ENCODE peak calls at places on chromosomes 4 and X, in five cellular contexts. One of them, this sample, is unnamed.

GRCh38 chrX:19679787-19680186 is 164.5 kb upstream of the MAP3K15 start:
- DNase-seq in natural killer cell: no peak
- DNase-seq in coronary artery: no peak
- DNase-seq in activated T-helper 1 cell treated with anti-CD3 and anti-CD28 coated beads, Interleukin-12 subunit alpha, Interleukin-12 subunit beta, Interleukin-2, Interleukin-4 antibody, amounts not matched to agents 30 ng/mL and 10 ng/mL and 1 ng/mL, durations not matched to agents 14 hours and 24 hours and 36 hours: no peak
- DNase-seq in sigmoid colon: no peak
- DNase-seq in this sample: no peak

GRCh38 chr4:94758141-94758699 is 465 bp downstream of the BMPR1B start:
- DNase-seq in sigmoid colon: peak
- DNase-seq in activated T-helper 1 cell treated with anti-CD3 and anti-CD28 coated beads, Interleukin-12 subunit alpha, Interleukin-12 subunit beta, Interleukin-2, Interleukin-4 antibody, amounts not matched to agents 30 ng/mL and 10 ng/mL and 1 ng/mL, durations not matched to agents 14 hours and 24 hours and 36 hours: no peak
- DNase-seq in coronary artery: peak
- DNase-seq in natural killer cell: no peak
- DNase-seq in this sample: no peak

GRCh38 chr4:138910914-138911336 is 104.7 kb upstream of the NOCT start:
- DNase-seq in coronary artery: peak
- DNase-seq in activated T-helper 1 cell treated with anti-CD3 and anti-CD28 coated beads, Interleukin-12 subunit alpha, Interleukin-12 subunit beta, Interleukin-2, Interleukin-4 antibody, amounts not matched to agents 30 ng/mL and 10 ng/mL and 1 ng/mL, durations not matched to agents 14 hours and 24 hours and 36 hours: no peak
- DNase-seq in sigmoid colon: peak
- DNase-seq in natural killer cell: no peak
- DNase-seq in this sample: no peak

GRCh38 chr4:602559-602942 is 22.8 kb upstream of the PDE6B start:
- DNase-seq in natural killer cell: peak
- DNase-seq in sigmoid colon: no peak
- DNase-seq in coronary artery: no peak
- DNase-seq in activated T-helper 1 cell treated with anti-CD3 and anti-CD28 coated beads, Interleukin-12 subunit alpha, Interleukin-12 subunit beta, Interleukin-2, Interleukin-4 antibody, amounts not matched to agents 30 ng/mL and 10 ng/mL and 1 ng/mL, durations not matched to agents 14 hours and 24 hours and 36 hours: peak
- DNase-seq in this sample: peak

GRCh38 chr4:110950721-110951120 is 327.8 kb upstream of the PITX2 start:
- DNase-seq in activated T-helper 1 cell treated with anti-CD3 and anti-CD28 coated beads, Interleukin-12 subunit alpha, Interleukin-12 subunit beta, Interleukin-2, Interleukin-4 antibody, amounts not matched to agents 30 ng/mL and 10 ng/mL and 1 ng/mL, durations not matched to agents 14 hours and 24 hours and 36 hours: no peak
- DNase-seq in sigmoid colon: no peak
- DNase-seq in coronary artery: no peak
- DNase-seq in natural killer cell: no peak
- DNase-seq in this sample: no peak

GRCh38 chr4:153137168-153137567 is 67.1 kb upstream of the TRIM2 start:
- DNase-seq in natural killer cell: no peak
- DNase-seq in sigmoid colon: no peak
- DNase-seq in activated T-helper 1 cell treated with anti-CD3 and anti-CD28 coated beads, Interleukin-12 subunit alpha, Interleukin-12 subunit beta, Interleukin-2, Interleukin-4 antibody, amounts not matched to agents 30 ng/mL and 10 ng/mL and 1 ng/mL, durations not matched to agents 14 hours and 24 hours and 36 hours: no peak
- DNase-seq in coronary artery: no peak
- DNase-seq in this sample: no peak

GRCh38 chr4:53193111-53193510 is 172.8 kb downstream of the SCFD2 start:
- DNase-seq in sigmoid colon: no peak
- DNase-seq in natural killer cell: no peak
- DNase-seq in activated T-helper 1 cell treated with anti-CD3 and anti-CD28 coated beads, Interleukin-12 subunit alpha, Interleukin-12 subunit beta, Interleukin-2, Interleukin-4 antibody, amounts not matched to agents 30 ng/mL and 10 ng/mL and 1 ng/mL, durations not matched to agents 14 hours and 24 hours and 36 hours: no peak
- DNase-seq in coronary artery: no peak
- DNase-seq in this sample: no peak

GRCh38 chr4:113316879-113317278 is 267.4 kb downstream of the ANK2 start:
- DNase-seq in sigmoid colon: no peak
- DNase-seq in coronary artery: no peak
- DNase-seq in activated T-helper 1 cell treated with anti-CD3 and anti-CD28 coated beads, Interleukin-12 subunit alpha, Interleukin-12 subunit beta, Interleukin-2, Interleukin-4 antibody, amounts not matched to agents 30 ng/mL and 10 ng/mL and 1 ng/mL, durations not matched to agents 14 hours and 24 hours and 36 hours: peak
- DNase-seq in natural killer cell: no peak
- DNase-seq in this sample: peak

GRCh38 chrX:11609109-11609508 is 56.6 kb downstream of the ARHGAP6 start:
- DNase-seq in sigmoid colon: no peak
- DNase-seq in coronary artery: no peak
- DNase-seq in activated T-helper 1 cell treated with anti-CD3 and anti-CD28 coated beads, Interleukin-12 subunit alpha, Interleukin-12 subunit beta, Interleukin-2, Interleukin-4 antibody, amounts not matched to agents 30 ng/mL and 10 ng/mL and 1 ng/mL, durations not matched to agents 14 hours and 24 hours and 36 hours: no peak
- DNase-seq in natural killer cell: no peak
- DNase-seq in this sample: no peak

GRCh38 chr4:169620846-169621228 is 459 bp downstream of the CLCN3 start:
- DNase-seq in sigmoid colon: no peak
- DNase-seq in natural killer cell: peak
- DNase-seq in activated T-helper 1 cell treated with anti-CD3 and anti-CD28 coated beads, Interleukin-12 subunit alpha, Interleukin-12 subunit beta, Interleukin-2, Interleukin-4 antibody, amounts not matched to agents 30 ng/mL and 10 ng/mL and 1 ng/mL, durations not matched to agents 14 hours and 24 hours and 36 hours: peak
- DNase-seq in coronary artery: no peak
- DNase-seq in this sample: peak

GRCh38 chr4:128846063-128846462 is 36.6 kb downstream of the JADE1 start:
- DNase-seq in activated T-helper 1 cell treated with anti-CD3 and anti-CD28 coated beads, Interleukin-12 subunit alpha, Interleukin-12 subunit beta, Interleukin-2, Interleukin-4 antibody, amounts not matched to agents 30 ng/mL and 10 ng/mL and 1 ng/mL, durations not matched to agents 14 hours and 24 hours and 36 hours: no peak
- DNase-seq in natural killer cell: no peak
- DNase-seq in coronary artery: no peak
- DNase-seq in sigmoid colon: no peak
- DNase-seq in this sample: no peak

GRCh38 chr4:77194989-77195388 is 38.0 kb downstream of the CCNG2 start:
- DNase-seq in activated T-helper 1 cell treated with anti-CD3 and anti-CD28 coated beads, Interleukin-12 subunit alpha, Interleukin-12 subunit beta, Interleukin-2, Interleukin-4 antibody, amounts not matched to agents 30 ng/mL and 10 ng/mL and 1 ng/mL, durations not matched to agents 14 hours and 24 hours and 36 hours: no peak
- DNase-seq in coronary artery: no peak
- DNase-seq in natural killer cell: no peak
- DNase-seq in sigmoid colon: no peak
- DNase-seq in this sample: no peak

GRCh38 chr4:55568905-55569504 is 22.3 kb upstream of the CLOCK start:
- DNase-seq in coronary artery: no peak
- DNase-seq in natural killer cell: no peak
- DNase-seq in sigmoid colon: no peak
- DNase-seq in activated T-helper 1 cell treated with anti-CD3 and anti-CD28 coated beads, Interleukin-12 subunit alpha, Interleukin-12 subunit beta, Interleukin-2, Interleukin-4 antibody, amounts not matched to agents 30 ng/mL and 10 ng/mL and 1 ng/mL, durations not matched to agents 14 hours and 24 hours and 36 hours: no peak
- DNase-seq in this sample: no peak

GRCh38 chrX:83509246-83509801 is 1.2 kb downstream of the POU3F4 start:
- DNase-seq in coronary artery: no peak
- DNase-seq in natural killer cell: no peak
- DNase-seq in sigmoid colon: no peak
- DNase-seq in activated T-helper 1 cell treated with anti-CD3 and anti-CD28 coated beads, Interleukin-12 subunit alpha, Interleukin-12 subunit beta, Interleukin-2, Interleukin-4 antibody, amounts not matched to agents 30 ng/mL and 10 ng/mL and 1 ng/mL, durations not matched to agents 14 hours and 24 hours and 36 hours: no peak
- DNase-seq in this sample: no peak

GRCh38 chr4:26287748-26288147 is 33.1 kb upstream of the RBPJ start:
- DNase-seq in activated T-helper 1 cell treated with anti-CD3 and anti-CD28 coated beads, Interleukin-12 subunit alpha, Interleukin-12 subunit beta, Interleukin-2, Interleukin-4 antibody, amounts not matched to agents 30 ng/mL and 10 ng/mL and 1 ng/mL, durations not matched to agents 14 hours and 24 hours and 36 hours: no peak
- DNase-seq in natural killer cell: no peak
- DNase-seq in sigmoid colon: no peak
- DNase-seq in coronary artery: no peak
- DNase-seq in this sample: no peak

GRCh38 chr4:173264245-173264959 is 69.8 kb downstream of the HMGB2 start:
- DNase-seq in coronary artery: no peak
- DNase-seq in sigmoid colon: peak
- DNase-seq in natural killer cell: no peak
- DNase-seq in activated T-helper 1 cell treated with anti-CD3 and anti-CD28 coated beads, Interleukin-12 subunit alpha, Interleukin-12 subunit beta, Interleukin-2, Interleukin-4 antibody, amounts not matched to agents 30 ng/mL and 10 ng/mL and 1 ng/mL, durations not matched to agents 14 hours and 24 hours and 36 hours: no peak
- DNase-seq in this sample: peak

GRCh38 chr4:168920438-168921081 is 89.5 kb downstream of the CBR4 start:
- DNase-seq in coronary artery: no peak
- DNase-seq in sigmoid colon: no peak
- DNase-seq in natural killer cell: no peak
- DNase-seq in activated T-helper 1 cell treated with anti-CD3 and anti-CD28 coated beads, Interleukin-12 subunit alpha, Interleukin-12 subunit beta, Interleukin-2, Interleukin-4 antibody, amounts not matched to agents 30 ng/mL and 10 ng/mL and 1 ng/mL, durations not matched to agents 14 hours and 24 hours and 36 hours: no peak
- DNase-seq in this sample: no peak

GRCh38 chr4:151940290-151940689 is 179.5 kb upstream of the GATB start:
- DNase-seq in natural killer cell: no peak
- DNase-seq in coronary artery: no peak
- DNase-seq in sigmoid colon: no peak
- DNase-seq in activated T-helper 1 cell treated with anti-CD3 and anti-CD28 coated beads, Interleukin-12 subunit alpha, Interleukin-12 subunit beta, Interleukin-2, Interleukin-4 antibody, amounts not matched to agents 30 ng/mL and 10 ng/mL and 1 ng/mL, durations not matched to agents 14 hours and 24 hours and 36 hours: no peak
- DNase-seq in this sample: no peak

GRCh38 chrX:11261260-11261659 is 32.0 kb upstream of the AMELX start:
- DNase-seq in natural killer cell: no peak
- DNase-seq in coronary artery: no peak
- DNase-seq in activated T-helper 1 cell treated with anti-CD3 and anti-CD28 coated beads, Interleukin-12 subunit alpha, Interleukin-12 subunit beta, Interleukin-2, Interleukin-4 antibody, amounts not matched to agents 30 ng/mL and 10 ng/mL and 1 ng/mL, durations not matched to agents 14 hours and 24 hours and 36 hours: no peak
- DNase-seq in sigmoid colon: no peak
- DNase-seq in this sample: no peak